ENCODE peak calls at places on chromosomes 6 and 20, in four cellular contexts. P, L, F and D are unnamed samples.

GRCh38 chr20:341682-342081 is 5.2 kb upstream of the NRSN2 start:
- DNase-seq in F (peak), L (peak), P (peak), D (no peak)

GRCh38 chr6:2971420-2972218 is at the start of gene SERPINB6:
- DNase-seq in F (no peak), P (peak), L (peak), D (peak)

GRCh38 chr6:145498425-145498824 is 236.9 kb downstream of the EPM2A start:
- DNase-seq in L (no peak), P (no peak), F (no peak), D (no peak)

GRCh38 chr20:25247100-25247665 is 702 bp upstream of the PYGB start:
- DNase-seq in P (peak), L (peak), F (peak), D (peak)

GRCh38 chr20:47293524-47294157 is 62.9 kb downstream of the ZMYND8 start:
- DNase-seq in F (no peak), P (no peak), L (no peak), D (no peak)

GRCh38 chr6:31907158-31907813 is 5.4 kb upstream of the ZBTB12 start:
- DNase-seq in P (no peak), L (no peak), F (no peak), D (peak)

GRCh38 chr20:36070451-36070850 is 84.1 kb upstream of the EPB41L1 start:
- DNase-seq in F (no peak), P (peak), L (no peak), D (peak)

GRCh38 chr6:85186546-85187170 is 263.2 kb upstream of the NT5E start:
- DNase-seq in P (no peak), F (no peak), L (peak), D (no peak)

GRCh38 chr6:147065786-147066185 is 138.4 kb upstream of the STXBP5 start:
- DNase-seq in L (no peak), F (no peak), P (no peak), D (no peak)

GRCh38 chr20:25553819-25554296 is 31.5 kb downstream of the NINL start:
- DNase-seq in P (peak), F (no peak), L (no peak), D (no peak)

GRCh38 chr20:4283011-4283410 is 267.7 kb upstream of the RNF24 start:
- DNase-seq in P (no peak), F (no peak), L (no peak), D (no peak)

GRCh38 chr20:38692436-38693411 is 31.6 kb upstream of the SLC32A1 start:
- DNase-seq in L (peak), P (peak), F (peak), D (peak)

GRCh38 chr20:62437985-62438384 is 10.6 kb upstream of the RBBP8NL start:
- DNase-seq in P (no peak), F (no peak), L (no peak), D (no peak)

GRCh38 chr6:37024665-37025337 is 19.3 kb downstream of the FGD2 start:
- DNase-seq in F (peak), P (no peak), L (peak), D (no peak)

GRCh38 chr6:119273799-119274595 is 75.6 kb downstream of the MAN1A1 start:
- DNase-seq in L (no peak), P (no peak), F (no peak), D (no peak)

GRCh38 chr20:22523499-22524392 is 60.6 kb downstream of the FOXA2 start:
- DNase-seq in F (no peak), L (peak), P (peak), D (no peak)
- TF ChIP-seq EZH2phosphoT487 in F (no peak), L (no peak), P (no peak), D (no peak)

GRCh38 chr6:67064323-67064722 is 1357.3 kb upstream of the EYS start:
- DNase-seq in L (no peak), P (no peak), F (no peak), D (no peak)

GRCh38 chr6:67073938-67074337 is 1366.9 kb upstream of the EYS start:
- DNase-seq in F (no peak), L (no peak), P (no peak), D (no peak)

DNA sequence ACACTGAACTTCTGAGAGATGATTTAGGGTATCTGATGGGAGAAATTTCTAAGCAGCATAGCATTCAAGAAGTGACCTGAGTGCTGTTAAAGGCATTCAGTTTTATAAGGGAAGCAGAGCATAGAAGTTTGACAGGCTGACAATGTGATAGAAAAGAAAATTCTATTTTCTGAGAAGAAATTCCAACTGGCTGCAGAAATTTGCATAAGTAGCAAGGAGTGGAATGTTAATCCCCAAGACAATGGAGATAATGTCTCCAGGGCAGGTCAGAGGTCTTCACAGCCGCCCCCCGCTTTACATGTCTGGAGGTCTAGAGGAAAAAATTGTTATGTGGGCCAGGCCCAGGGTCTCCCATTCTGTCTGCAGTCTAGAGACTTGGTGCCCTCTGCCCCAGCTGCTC is 1361.8 kb upstream of the EYS start:
- DNase-seq in P (no peak), L (no peak), F (no peak), D (peak)
- TF ChIP-seq EZH2phosphoT487 in P (no peak), L (no peak), F (no peak), D (no peak)

GRCh38 chr20:48826883-48827771 is 672 bp downstream of the PREX1 start:
- DNase-seq in L (peak), P (no peak), F (no peak), D (peak)
- TF ChIP-seq EZH2phosphoT487 in L (no peak), P (no peak), F (no peak), D (peak)

DNA sequence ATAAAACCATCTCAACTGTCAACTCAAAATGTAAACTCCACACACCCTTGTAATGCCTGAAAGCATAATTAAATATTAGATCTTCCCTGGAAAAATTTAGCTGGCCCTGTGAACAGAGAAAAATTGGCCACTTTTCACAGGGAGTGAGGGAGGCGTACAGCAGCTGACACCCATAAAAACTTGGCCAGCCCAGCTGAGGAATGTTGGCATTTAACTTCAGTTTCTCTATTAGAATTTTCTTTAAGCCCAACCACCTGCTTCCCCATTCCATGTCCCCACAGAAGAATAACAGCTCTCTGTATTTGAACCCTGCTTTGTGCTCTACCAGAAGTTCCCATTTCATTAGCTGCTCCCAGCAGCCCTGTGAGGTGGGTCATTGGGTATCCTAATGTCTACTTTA is 41.0 kb downstream of the PKHD1 start:
- DNase-seq in P (no peak), L (no peak), F (no peak), D (no peak)
- TF ChIP-seq EZH2phosphoT487 in P (no peak), L (no peak), F (no peak), D (no peak)

GRCh38 chr20:33388268-33388667 is 13.1 kb downstream of the CDK5RAP1 start:
- DNase-seq in F (no peak), P (no peak), L (no peak), D (no peak)

GRCh38 chr20:33387177-33387576 is 14.1 kb downstream of the CDK5RAP1 start:
- DNase-seq in L (no peak), P (peak), F (no peak), D (no peak)

GRCh38 chr20:33393609-33394008 is 7.7 kb downstream of the CDK5RAP1 start:
- DNase-seq in P (no peak), F (no peak), L (no peak), D (no peak)

GRCh38 chr20:33394718-33395117 is 6.6 kb downstream of the CDK5RAP1 start:
- DNase-seq in F (no peak), P (no peak), L (peak), D (no peak)

GRCh38 chr20:33392016-33392415 is 9.3 kb downstream of the CDK5RAP1 start:
- DNase-seq in P (peak), L (no peak), F (no peak), D (no peak)
- TF ChIP-seq EZH2phosphoT487 in P (no peak), L (no peak), F (no peak), D (no peak)

GRCh38 chr6:81763051-81763450 is 10.6 kb upstream of the TENT5A start:
- DNase-seq in L (no peak), F (no peak), P (no peak), D (no peak)
- TF ChIP-seq EZH2phosphoT487 in L (no peak), F (no peak), P (no peak), D (no peak)

DNA sequence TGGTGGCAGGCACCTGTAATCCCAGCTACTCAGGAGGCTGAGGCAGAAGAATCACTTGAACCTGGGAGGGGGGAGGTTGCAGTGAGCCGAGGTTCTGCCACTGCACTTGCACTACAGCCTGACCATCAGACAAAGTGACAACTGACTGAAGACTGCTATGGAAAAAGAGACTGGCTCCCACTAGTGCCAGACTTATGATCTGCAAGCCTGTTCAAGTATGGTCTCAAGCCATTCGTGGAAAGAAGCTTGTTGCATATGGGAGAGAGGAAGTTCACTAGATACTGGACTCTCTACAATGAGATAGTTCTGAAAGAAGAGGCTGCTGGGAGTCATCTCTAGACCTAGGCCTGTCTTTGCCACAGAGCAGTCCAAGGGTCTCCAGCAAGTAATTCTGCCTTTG is 26.7 kb downstream of the MDN1 start:
- DNase-seq in F (peak), L (peak), P (peak), D (peak)
- TF ChIP-seq EZH2phosphoT487 in F (no peak), L (no peak), P (no peak), D (no peak)